ENCODE peak calls at places on chromosomes 2 and 18, in four cellular contexts. E, G, H and R are unnamed samples. For H3K4me1 and H3K9me3, the result is how much of the 10 kb centered on the place peaks cover.

GRCh38 chr2:9629222-9630000 is 1.4 kb downstream of the YWHAQ start:
- DNase-seq in E (no peak), G (peak), H (no peak), R (peak)

GRCh38 chr2:146324954-146325353 is 1519.9 kb upstream of the ACVR2A start:
- DNase-seq in E (no peak), G (peak), H (no peak), R (no peak)

GRCh38 chr2:53964987-53965687 is 5.7 kb downstream of the PSME4 start:
- DNase-seq in E (no peak), G (no peak), H (no peak), R (no peak)

GRCh38 chr2:240258685-240259084 is 118.2 kb upstream of the OTOS start:
- DNase-seq in E (no peak), G (no peak), H (no peak), R (no peak)

GRCh38 chr2:11026286-11026921 is 114.7 kb downstream of the KCNF1 start:
- DNase-seq in E (no peak), G (no peak), H (no peak), R (no peak)

GRCh38 chr2:237279012-237279768 is 134.8 kb downstream of the COL6A3 start:
- DNase-seq in E (no peak), G (peak), H (no peak), R (no peak)

GRCh38 chr2:2904721-2905340 is 472.8 kb downstream of the EIPR1 start:
- DNase-seq in E (no peak), G (no peak), H (no peak), R (no peak)

GRCh38 chr18:48828713-48829442 is 121.9 kb downstream of the SMAD7 start:
- DNase-seq in E (no peak), G (no peak), H (no peak), R (no peak)

GRCh38 chr2:211930331-211930730 is 608.3 kb downstream of the ERBB4 start:
- DNase-seq in E (no peak), G (no peak), H (no peak), R (peak)

GRCh38 chr2:225559090-225559489 is 159.6 kb downstream of the NYAP2 start:
- DNase-seq in E (no peak), G (no peak), H (no peak), R (no peak)

GRCh38 chr2:150438654-150439053 is 48.8 kb downstream of the RND3 start:
- DNase-seq in E (no peak), G (no peak), H (no peak), R (no peak)

GRCh38 chr2:54680397-54681032 is 42.9 kb upstream of the EML6 start:
- DNase-seq in E (no peak), G (peak), H (no peak), R (peak)

GRCh38 chr18:39732918-39733317 is 2167.3 kb upstream of the CELF4 start:
- DNase-seq in E (no peak), G (no peak), H (no peak), R (no peak)

GRCh38 chr2:63530880-63531279 is 57.4 kb downstream of the WDPCP start:
- DNase-seq in E (no peak), G (no peak), H (no peak), R (no peak)

GRCh38 chr2:19900536-19901200 is 1.1 kb downstream of the TTC32 start:
- DNase-seq in E (no peak), G (peak), H (peak), R (peak)

GRCh38 chr2:234595829-234596228 is 98.9 kb upstream of the ARL4C start:
- DNase-seq in E (no peak), G (peak), H (no peak), R (no peak)

GRCh38 chr2:159129301-159129700 is 157.2 kb downstream of the WDSUB1 start:
- DNase-seq in E (no peak), G (no peak), H (no peak), R (peak)

GRCh38 chr2:223217373-223217772 is 165.4 kb downstream of the KCNE4 start:
- DNase-seq in E (no peak), G (no peak), H (no peak), R (no peak)

GRCh38 chr2:197378494-197378972 is 56.3 kb downstream of the SF3B1 start:
- DNase-seq in E (peak), G (peak), H (peak), R (peak)

GRCh38 chr2:219010162-219010756 is 17.0 kb upstream of the CRYBA2 start:
- DNase-seq in E (no peak), G (no peak), H (no peak), R (no peak)

GRCh38 chr2:33204945-33205344 is 258.2 kb downstream of the LTBP1 start:
- DNase-seq in E (no peak), G (no peak), H (no peak), R (no peak)
- H3K9ac ChIP-seq in E (no peak), G (no peak), H (no peak), R (no peak)

GRCh38 chr2:111122631-111123421 is 2.1 kb downstream of the BCL2L11 start:
- DNase-seq in E (no peak), G (peak), H (peak), R (no peak)

GRCh38 chr2:111120253-111121027 is at the start of gene BCL2L11:
- DNase-seq in E (peak), G (peak), H (peak), R (peak)

GRCh38 chr2:111119847-111120252 is 864 bp upstream of the BCL2L11 start:
- DNase-seq in E (no peak), G (no peak), H (no peak), R (no peak)

GRCh38 chr2:111121873-111122630 is 1.3 kb downstream of the BCL2L11 start:
- DNase-seq in E (peak), G (peak), H (peak), R (peak)

GRCh38 chr2:111121028-111121872 is 536 bp downstream of the BCL2L11 start:
- DNase-seq in E (no peak), G (peak), H (peak), R (peak)
- H3K4me1 ChIP-seq in E (half or more), G (under half), H (under half), R (under half)

DNA sequence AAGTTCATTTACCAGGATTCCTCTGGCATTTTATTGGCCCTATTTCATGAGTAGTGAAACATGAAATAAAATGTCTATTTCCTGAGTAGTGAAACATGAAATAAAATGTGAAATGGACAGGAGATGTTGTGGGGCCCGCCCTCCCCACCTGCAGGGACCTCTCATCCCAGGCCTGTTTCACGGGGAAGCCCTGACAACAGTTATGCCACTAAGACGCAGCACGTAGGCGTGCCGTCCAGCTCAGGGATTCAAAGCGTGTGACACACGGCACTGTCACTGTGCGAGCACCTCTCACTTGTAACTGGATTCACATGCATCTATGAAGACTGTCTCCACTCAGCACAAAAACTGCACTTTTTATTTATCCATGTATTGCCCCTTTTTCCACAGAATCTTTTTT is 83.4 kb upstream of the SNTG2 start:
- DNase-seq in E (no peak), G (no peak), H (no peak), R (no peak)
- H3K9me3 ChIP-seq in E (under half), G (under half), H (under half), R (under half)

GRCh38 chr2:46977899-46978298 is 62.3 kb upstream of the MCFD2 start:
- DNase-seq in E (no peak), G (no peak), H (no peak), R (no peak)
- H3K9ac ChIP-seq in E (no peak), G (no peak), H (no peak), R (no peak)

DNA sequence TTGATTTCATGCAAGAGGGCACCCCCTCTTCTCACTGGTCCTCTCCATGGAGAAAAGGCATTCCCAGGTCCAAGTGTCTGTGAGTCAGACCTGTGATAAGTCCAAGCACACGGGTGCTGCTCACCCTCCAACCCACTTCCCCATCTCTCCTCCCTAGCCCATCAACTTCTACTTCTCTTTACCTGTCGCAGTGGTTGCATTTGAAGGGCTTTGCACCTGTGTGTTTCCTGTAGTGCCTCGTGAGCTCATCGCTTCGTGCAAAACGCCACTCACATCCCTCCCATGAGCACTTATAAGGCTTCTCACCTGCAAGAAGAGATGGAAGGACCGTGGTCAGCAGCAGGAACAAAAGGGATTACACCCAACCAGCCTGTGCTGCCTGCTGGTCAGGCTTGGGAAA is 77.5 kb downstream of the KLF7 start:
- DNase-seq in E (no peak), G (no peak), H (no peak), R (no peak)
- H3K4me1 ChIP-seq in E (under half), G (under half), H (under half), R (under half)

GRCh38 chr18:80022613-80023012 is 11.6 kb upstream of the RBFA start:
- DNase-seq in E (peak), G (peak), H (no peak), R (peak)

GRCh38 chr18:80026363-80026762 is 7.9 kb upstream of the RBFA start:
- DNase-seq in E (no peak), G (no peak), H (no peak), R (no peak)

GRCh38 chr18:80023173-80023572 is 11.1 kb upstream of the RBFA start:
- DNase-seq in E (peak), G (peak), H (no peak), R (peak)
- H3K9me3 ChIP-seq in E (under half), G (under half), H (under half), R (half or more)